ENCODE peak calls at places on chromosomes 1 and 21, in four cellular contexts. P is suprapubic skin, D is Panc1, S is GM13976. Z is an unnamed sample.
A peak's percentile ranks its signal among the peaks of the same experiment; 100 is the strongest.

GRCh38 chr1:11071463-11072215 is 11.8 kb upstream of the SRM start:
- DNase-seq in P (peak; percentile 22), D (no peak), S (peak; percentile 11), Z (no peak)

GRCh38 chr1:58986996-58987767 is 203.3 kb upstream of the JUN start:
- DNase-seq in P (no peak), D (no peak), S (no peak), Z (no peak)

GRCh38 chr1:179038528-179039281 is 13.0 kb downstream of the FAM20B start:
- DNase-seq in P (no peak), D (no peak), S (no peak), Z (no peak)

GRCh38 chr21:38699048-38699447 is 106.7 kb upstream of the ETS2 start:
- DNase-seq in P (no peak), D (no peak), S (no peak), Z (no peak)

GRCh38 chr1:44523747-44524146 is 118.7 kb downstream of the RNF220 start:
- DNase-seq in P (no peak), D (no peak), S (no peak), Z (no peak)

GRCh38 chr1:167175901-167176300 is 44.8 kb upstream of the POU2F1 start:
- DNase-seq in P (no peak), D (no peak), S (no peak), Z (no peak)

GRCh38 chr1:32816676-32817158 is 441 bp downstream of the YARS1 start:
- DNase-seq in P (no peak), D (no peak), S (no peak), Z (peak; percentile 85)

GRCh38 chr1:201546093-201546492 is 7.2 kb downstream of the NAV1 start:
- DNase-seq in P (no peak), D (no peak), S (no peak), Z (no peak)

GRCh38 chr1:7560601-7561181 is 210.4 kb upstream of the VAMP3 start:
- DNase-seq in P (no peak), D (no peak), S (no peak), Z (no peak)

GRCh38 chr21:15826147-15826780 is 96.5 kb downstream of the USP25 start:
- DNase-seq in P (no peak), D (no peak), S (peak; percentile 30), Z (no peak)

GRCh38 chr1:168621356-168621755 is 45.0 kb downstream of the XCL1 start:
- DNase-seq in P (no peak), D (no peak), S (no peak), Z (no peak)

GRCh38 chr1:93864175-93864574 is 14.8 kb downstream of the DNTTIP2 start:
- DNase-seq in P (no peak), D (no peak), S (no peak), Z (no peak)

GRCh38 chr1:25074326-25074725 is 144.2 kb upstream of the RUNX3 start:
- DNase-seq in P (no peak), D (no peak), S (no peak), Z (no peak)

GRCh38 chr1:193322218-193322617 is 135.8 kb upstream of the B3GALT2 start:
- DNase-seq in P (no peak), D (no peak), S (no peak), Z (no peak)

GRCh38 chr1:167770127-167770526 is 48.3 kb downstream of the MPZL1 start:
- DNase-seq in P (no peak), D (no peak), S (no peak), Z (no peak)

GRCh38 chr1:216457356-216457755 is 34.1 kb upstream of the USH2A start:
- DNase-seq in P (no peak), D (no peak), S (no peak), Z (no peak)

GRCh38 chr1:65174585-65174984 is 26.6 kb downstream of the AK4 start:
- DNase-seq in P (peak; percentile 75), D (no peak), S (peak; percentile 54), Z (no peak)

GRCh38 chr1:206575165-206575893 is 36.9 kb downstream of the EIF2D start:
- DNase-seq in P (peak; percentile 61), D (no peak), S (no peak), Z (no peak)

GRCh38 chr1:198333744-198334143 is 176.9 kb downstream of the NEK7 start:
- DNase-seq in P (no peak), D (no peak), S (no peak), Z (no peak)

GRCh38 chr1:21579788-21580187 is 70.6 kb downstream of the ALPL start:
- DNase-seq in P (no peak), D (no peak), S (no peak), Z (no peak)

GRCh38 chr1:197572169-197572568 is 203.1 kb downstream of the DENND1B start:
- DNase-seq in P (no peak), D (no peak), S (no peak), Z (no peak)

GRCh38 chr1:33468559-33468958 is 3.9 kb upstream of the ZSCAN20 start:
- DNase-seq in P (no peak), D (no peak), S (no peak), Z (no peak)

GRCh38 chr1:114082047-114082630 is 71.5 kb downstream of the SYT6 start:
- DNase-seq in P (no peak), D (no peak), S (no peak), Z (no peak)

GRCh38 chr1:246791303-246791918 is 67.2 kb downstream of the SCCPDH start:
- DNase-seq in P (peak; percentile 40), D (no peak), S (no peak), Z (no peak)

GRCh38 chr1:67880056-67880601 is 46.9 kb upstream of the GNG12 start:
- DNase-seq in P (no peak), D (no peak), S (no peak), Z (no peak)

GRCh38 chr1:173009597-173009996 is 41.1 kb downstream of the TNFSF18 start:
- DNase-seq in P (no peak), D (no peak), S (no peak), Z (no peak)

GRCh38 chr21:31293986-31294385 is 50.1 kb downstream of the TIAM1 start:
- DNase-seq in P (no peak), D (no peak), S (no peak), Z (no peak)

GRCh38 chr1:97277891-97278662 is 556.5 kb downstream of the PTBP2 start:
- DNase-seq in P (no peak), D (peak; percentile 52), S (no peak), Z (no peak)

GRCh38 chr21:31917108-31917507 is 44.3 kb downstream of the HUNK start:
- DNase-seq in P (no peak), D (no peak), S (no peak), Z (no peak)

GRCh38 chr1:8712413-8713229 is 104.8 kb downstream of the RERE start:
- DNase-seq in P (no peak), D (peak; percentile 73), S (no peak), Z (no peak)

GRCh38 chr1:21696931-21697330 is 27.8 kb upstream of the RAP1GAP start:
- DNase-seq in P (no peak), D (no peak), S (no peak), Z (no peak)

GRCh38 chr1:3417954-3418353 is 36.5 kb upstream of the ARHGEF16 start:
- DNase-seq in P (no peak), D (no peak), S (no peak), Z (no peak)

GRCh38 chr1:3418600-3418999 is 35.9 kb upstream of the ARHGEF16 start:
- DNase-seq in P (no peak), D (no peak), S (no peak), Z (no peak)

GRCh38 chr1:3415260-3415952 is 39.1 kb upstream of the ARHGEF16 start:
- DNase-seq in P (no peak), D (no peak), S (no peak), Z (no peak)

GRCh38 chr1:3419415-3420204 is 34.9 kb upstream of the ARHGEF16 start:
- DNase-seq in P (no peak), D (no peak), S (no peak), Z (no peak)

DNA sequence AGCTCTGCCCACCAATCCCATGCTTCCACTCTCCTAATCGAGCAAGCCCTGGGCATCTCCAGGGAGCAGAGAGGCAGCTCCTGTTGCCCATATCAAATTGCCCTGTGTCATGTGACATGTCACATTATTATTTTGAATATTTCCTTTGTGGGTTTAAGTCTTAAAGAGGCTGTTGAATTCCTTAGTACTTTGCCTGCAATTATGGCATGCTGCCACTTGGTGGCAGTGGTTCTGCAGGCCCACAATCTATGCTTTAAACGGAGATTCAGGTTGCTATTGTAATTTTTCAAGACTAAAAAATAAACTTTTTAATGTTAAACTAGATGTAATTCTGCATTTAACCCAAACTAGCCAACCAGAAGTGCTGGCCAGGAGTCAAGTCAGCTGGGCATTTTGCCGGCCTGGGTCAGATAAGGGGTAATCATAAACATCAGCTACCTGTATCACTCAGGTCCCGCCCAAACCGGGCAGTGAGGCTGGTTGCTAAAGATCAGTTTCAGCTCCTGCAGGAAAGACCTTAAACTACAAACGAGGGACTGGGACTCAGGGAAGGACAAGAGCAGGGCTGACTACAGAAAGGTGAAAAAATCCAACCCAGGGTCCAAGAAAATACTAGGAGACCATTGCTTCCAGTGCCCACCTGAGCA is 37.3 kb upstream of the ARHGEF16 start:
- DNase-seq in P (no peak), D (no peak), S (no peak), Z (no peak)
- TF ChIP-seq CTCF in P (no peak), D (peak; percentile 82), S (no peak), Z (peak; percentile 49)

DNA sequence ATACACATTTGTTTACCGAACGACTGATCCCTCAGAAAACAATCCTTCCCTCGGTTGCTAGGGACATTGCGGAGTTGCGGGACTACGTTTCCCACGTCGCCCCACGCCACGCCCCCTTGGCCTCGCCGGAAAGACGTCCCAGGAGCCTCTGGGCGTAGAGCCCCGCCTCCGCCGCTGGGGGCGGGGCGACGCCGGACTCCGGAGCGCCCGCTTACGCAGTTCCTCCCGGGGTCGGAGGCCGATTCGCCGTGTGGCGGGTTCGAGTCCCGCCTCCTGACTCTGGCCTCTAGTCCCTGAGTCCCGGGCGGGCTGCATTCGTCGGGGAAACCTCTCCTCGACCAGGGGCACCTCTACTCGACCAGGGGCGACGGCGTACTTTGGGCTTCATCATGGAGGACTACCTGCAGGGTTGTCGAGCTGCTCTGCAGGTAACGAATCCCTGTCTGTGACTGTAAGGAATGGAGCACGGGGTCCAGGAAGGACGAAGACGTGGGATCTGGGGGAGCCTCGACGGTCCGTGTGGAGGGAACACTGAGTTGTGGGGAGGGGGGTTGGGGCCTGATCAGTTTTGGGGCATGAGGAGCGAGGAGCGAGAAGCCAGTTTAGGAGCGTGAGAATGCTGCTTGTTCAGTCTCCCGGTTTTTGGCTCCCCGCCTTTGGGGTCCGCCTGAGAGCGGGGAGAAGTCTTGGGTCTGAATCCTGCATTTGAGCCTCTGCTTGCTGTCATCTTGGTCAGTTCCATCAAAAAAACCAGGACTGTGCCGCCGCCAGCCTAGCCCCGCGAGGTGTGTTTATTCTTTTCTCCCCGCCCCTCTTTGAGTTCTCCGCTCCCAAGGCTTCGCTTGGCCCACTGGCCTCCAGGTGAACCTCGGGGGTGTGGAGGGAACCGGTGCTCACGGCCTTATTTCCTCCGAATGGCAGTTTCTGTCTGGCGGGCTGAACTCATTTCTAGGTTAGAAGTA is at the start of gene PRUNE1:
- DNase-seq in P (peak; percentile 99), D (peak; percentile 91), S (peak; percentile 99), Z (peak; percentile 99)
- TF ChIP-seq CTCF in P (no peak), D (no peak), S (no peak), Z (no peak)

GRCh38 chr1:42730988-42731387 is 9.0 kb downstream of the CLDN19 start:
- DNase-seq in P (peak; percentile 35), D (peak; percentile 13), S (no peak), Z (peak; percentile 42)
- TF ChIP-seq CTCF in P (no peak), D (no peak), S (no peak), Z (no peak)

DNA sequence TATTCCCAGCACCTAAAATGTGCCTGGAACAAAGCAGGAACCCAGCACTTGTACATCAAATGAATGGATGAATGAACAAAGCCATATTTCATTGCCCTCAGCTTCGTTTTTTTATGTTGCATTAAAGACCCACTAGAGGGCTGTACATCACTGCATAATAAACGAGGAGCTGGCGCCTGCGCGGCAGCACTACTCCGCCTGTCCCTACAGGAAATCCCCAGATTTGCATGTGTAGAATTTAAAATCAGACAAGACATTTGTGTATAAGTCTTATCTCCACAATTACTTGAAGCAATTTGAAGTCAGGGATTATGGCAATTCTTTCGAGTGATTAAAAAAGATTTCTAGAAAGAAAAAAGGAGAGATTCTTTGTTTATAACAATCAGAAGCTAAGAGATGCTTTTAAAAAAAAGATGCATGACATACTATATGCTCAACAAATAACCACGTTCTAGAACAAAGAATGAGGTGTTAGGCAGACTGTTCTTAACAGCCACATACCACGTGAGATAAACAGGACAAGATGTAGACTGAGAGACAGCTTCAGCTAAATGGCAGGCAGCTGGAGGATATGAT is 5.4 kb upstream of the NEK2 start:
- DNase-seq in P (no peak), D (peak; percentile 78), S (peak; percentile 80), Z (no peak)
- TF ChIP-seq CTCF in P (peak; percentile 61), D (peak; percentile 86), S (peak; percentile 60), Z (peak; percentile 75)

Z was measured in osteocyte.